ENCODE peak calls at places on chromosomes 7 and 10, in five cellular contexts. One of them, this sample, is unnamed.

GRCh38 chr7:98054585-98054984 is 52.1 kb upstream of the LMTK2 start:
- DNase-seq in neuronal stem cell: no peak
- DNase-seq in PC-3: peak
- DNase-seq in left ventricle myocardium inferior: no peak
- DNase-seq in caudate nucleus: no peak
- DNase-seq in this sample: no peak

GRCh38 chr10:77274046-77274795 is 363.4 kb downstream of the KCNMA1 start:
- DNase-seq in neuronal stem cell: no peak
- DNase-seq in PC-3: peak
- DNase-seq in left ventricle myocardium inferior: no peak
- DNase-seq in caudate nucleus: no peak
- DNase-seq in this sample: no peak

GRCh38 chr7:50418526-50418925 is 31.6 kb downstream of the FIGNL1 start:
- DNase-seq in neuronal stem cell: no peak
- DNase-seq in PC-3: no peak
- DNase-seq in left ventricle myocardium inferior: no peak
- DNase-seq in caudate nucleus: no peak
- DNase-seq in this sample: peak

GRCh38 chr10:126062132-126063032 is 166.0 kb downstream of the FANK1 start:
- DNase-seq in neuronal stem cell: no peak
- DNase-seq in PC-3: peak
- DNase-seq in left ventricle myocardium inferior: peak
- DNase-seq in caudate nucleus: peak
- DNase-seq in this sample: peak

GRCh38 chr10:31507427-31507826 is 188.4 kb downstream of the ZEB1 start:
- DNase-seq in neuronal stem cell: no peak
- DNase-seq in PC-3: no peak
- DNase-seq in left ventricle myocardium inferior: no peak
- DNase-seq in caudate nucleus: no peak
- DNase-seq in this sample: no peak

GRCh38 chr7:34357068-34357467 is 300.9 kb upstream of the NPSR1 start:
- DNase-seq in neuronal stem cell: no peak
- DNase-seq in PC-3: peak
- DNase-seq in left ventricle myocardium inferior: no peak
- DNase-seq in caudate nucleus: no peak
- DNase-seq in this sample: no peak

GRCh38 chr7:15685358-15686181 is 913 bp downstream of the MEOX2 start:
- DNase-seq in neuronal stem cell: peak
- DNase-seq in PC-3: no peak
- DNase-seq in left ventricle myocardium inferior: peak
- DNase-seq in caudate nucleus: no peak
- DNase-seq in this sample: peak

GRCh38 chr10:58475322-58476277 is 37.1 kb upstream of the BICC1 start:
- DNase-seq in neuronal stem cell: no peak
- DNase-seq in PC-3: peak
- DNase-seq in left ventricle myocardium inferior: no peak
- DNase-seq in caudate nucleus: no peak
- DNase-seq in this sample: no peak

GRCh38 chr7:65832281-65832680 is 40.6 kb upstream of the VKORC1L1 start:
- DNase-seq in neuronal stem cell: peak
- DNase-seq in PC-3: peak
- DNase-seq in left ventricle myocardium inferior: no peak
- DNase-seq in caudate nucleus: no peak
- DNase-seq in this sample: peak

GRCh38 chr10:21272585-21273399 is 252.7 kb downstream of the SKIDA1 start:
- DNase-seq in neuronal stem cell: no peak
- DNase-seq in PC-3: peak
- DNase-seq in left ventricle myocardium inferior: no peak
- DNase-seq in caudate nucleus: no peak
- DNase-seq in this sample: no peak

GRCh38 chr7:44286618-44287487 is 38.5 kb downstream of the CAMK2B start:
- DNase-seq in neuronal stem cell: no peak
- DNase-seq in PC-3: no peak
- DNase-seq in left ventricle myocardium inferior: peak
- DNase-seq in caudate nucleus: no peak
- DNase-seq in this sample: no peak

GRCh38 chr10:88493676-88494483 is 89.2 kb downstream of the RNLS start:
- DNase-seq in neuronal stem cell: no peak
- DNase-seq in PC-3: no peak
- DNase-seq in left ventricle myocardium inferior: no peak
- DNase-seq in caudate nucleus: no peak
- DNase-seq in this sample: peak

GRCh38 chr10:72695496-72695895 is 3.6 kb downstream of the MCU start:
- DNase-seq in neuronal stem cell: no peak
- DNase-seq in PC-3: no peak
- DNase-seq in left ventricle myocardium inferior: no peak
- DNase-seq in caudate nucleus: no peak
- DNase-seq in this sample: no peak

DNA sequence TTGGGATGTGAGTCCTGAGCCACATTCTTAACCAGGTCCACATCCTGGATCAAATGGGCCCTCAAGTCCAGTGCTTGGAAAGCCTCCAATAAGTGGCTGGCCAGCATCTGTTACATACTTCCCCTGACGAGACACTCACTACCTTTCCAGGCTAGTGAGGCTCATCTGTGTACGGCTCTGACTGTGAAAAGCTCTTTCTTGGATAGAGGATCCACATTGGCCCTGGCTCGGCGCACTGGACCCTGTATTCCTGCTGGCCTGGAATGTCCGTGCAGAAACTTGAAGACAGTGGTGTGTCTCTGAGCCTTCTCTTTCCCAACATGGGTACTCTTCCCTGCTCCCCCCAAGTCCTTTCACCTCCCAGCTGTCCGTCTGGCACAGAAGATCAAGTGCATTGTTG is 35.5 kb downstream of the MYL10 start:
- DNase-seq in neuronal stem cell: no peak
- DNase-seq in PC-3: no peak
- DNase-seq in left ventricle myocardium inferior: no peak
- DNase-seq in caudate nucleus: no peak
- DNase-seq in this sample: no peak
- H3K27ac ChIP-seq in neuronal stem cell: no peak
- H3K27ac ChIP-seq in PC-3: no peak
- H3K27ac ChIP-seq in left ventricle myocardium inferior: no peak
- H3K27ac ChIP-seq in caudate nucleus: no peak
- H3K27ac ChIP-seq in this sample: no peak

DNA sequence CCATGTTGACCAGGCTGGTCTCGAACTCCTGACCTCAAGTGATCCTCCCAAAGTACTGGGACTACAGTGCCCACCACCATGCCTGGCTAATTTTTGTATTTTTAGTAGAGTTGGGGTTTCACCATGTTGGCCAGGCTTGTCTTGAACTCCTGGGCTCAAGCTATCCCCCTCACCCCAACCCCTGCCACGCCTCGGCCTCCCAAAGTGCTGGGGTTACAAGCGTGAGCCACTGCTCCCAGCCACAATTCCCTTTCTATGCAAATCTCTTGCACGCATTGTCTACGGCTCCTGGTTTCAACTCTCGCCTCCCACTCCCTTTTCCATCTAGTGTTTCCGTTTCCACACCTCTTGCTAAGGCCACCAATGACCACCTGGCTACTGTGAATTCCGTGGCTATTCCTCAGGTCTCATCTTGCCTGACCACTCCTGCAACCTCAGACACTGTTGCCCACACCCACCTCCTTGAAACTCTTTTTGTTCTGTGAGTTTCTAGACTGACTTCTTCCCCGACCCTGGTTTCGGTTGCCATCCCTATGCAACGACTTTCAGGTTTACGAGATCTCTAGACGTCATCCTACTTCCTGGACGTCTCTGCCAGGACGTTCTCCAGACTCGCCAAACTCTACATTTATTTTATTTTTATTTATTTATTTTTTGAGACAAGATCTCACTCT is 3.4 kb downstream of the CLDN3 start:
- DNase-seq in neuronal stem cell: no peak
- DNase-seq in PC-3: no peak
- DNase-seq in left ventricle myocardium inferior: no peak
- DNase-seq in caudate nucleus: no peak
- DNase-seq in this sample: no peak
- H3K27ac ChIP-seq in neuronal stem cell: no peak
- H3K27ac ChIP-seq in PC-3: no peak
- H3K27ac ChIP-seq in left ventricle myocardium inferior: no peak
- H3K27ac ChIP-seq in caudate nucleus: no peak
- H3K27ac ChIP-seq in this sample: no peak

GRCh38 chr10:14571866-14572507 is 202.7 kb downstream of the FAM107B start:
- DNase-seq in neuronal stem cell: no peak
- DNase-seq in PC-3: peak
- DNase-seq in left ventricle myocardium inferior: no peak
- DNase-seq in caudate nucleus: peak
- DNase-seq in this sample: no peak

GRCh38 chr10:14566498-14566897 is 208.2 kb downstream of the FAM107B start:
- DNase-seq in neuronal stem cell: no peak
- DNase-seq in PC-3: no peak
- DNase-seq in left ventricle myocardium inferior: no peak
- DNase-seq in caudate nucleus: no peak
- DNase-seq in this sample: no peak

GRCh38 chr10:14567421-14567820 is 207.3 kb downstream of the FAM107B start:
- DNase-seq in neuronal stem cell: no peak
- DNase-seq in PC-3: no peak
- DNase-seq in left ventricle myocardium inferior: no peak
- DNase-seq in caudate nucleus: no peak
- DNase-seq in this sample: no peak

GRCh38 chr10:14570800-14571199 is 203.9 kb downstream of the FAM107B start:
- DNase-seq in neuronal stem cell: no peak
- DNase-seq in PC-3: no peak
- DNase-seq in left ventricle myocardium inferior: no peak
- DNase-seq in caudate nucleus: no peak
- DNase-seq in this sample: no peak

GRCh38 chr10:14569274-14570060 is 205.2 kb downstream of the FAM107B start:
- DNase-seq in neuronal stem cell: no peak
- DNase-seq in PC-3: no peak
- DNase-seq in left ventricle myocardium inferior: no peak
- DNase-seq in caudate nucleus: no peak
- DNase-seq in this sample: peak
- H3K27ac ChIP-seq in neuronal stem cell: no peak
- H3K27ac ChIP-seq in PC-3: no peak
- H3K27ac ChIP-seq in left ventricle myocardium inferior: no peak
- H3K27ac ChIP-seq in caudate nucleus: peak
- H3K27ac ChIP-seq in this sample: no peak

GRCh38 chr10:14659626-14660196 is 115.0 kb downstream of the FAM107B start:
- DNase-seq in neuronal stem cell: no peak
- DNase-seq in PC-3: no peak
- DNase-seq in left ventricle myocardium inferior: no peak
- DNase-seq in caudate nucleus: no peak
- DNase-seq in this sample: no peak
- H3K27ac ChIP-seq in neuronal stem cell: no peak
- H3K27ac ChIP-seq in PC-3: peak
- H3K27ac ChIP-seq in left ventricle myocardium inferior: no peak
- H3K27ac ChIP-seq in caudate nucleus: no peak
- H3K27ac ChIP-seq in this sample: no peak

DNA sequence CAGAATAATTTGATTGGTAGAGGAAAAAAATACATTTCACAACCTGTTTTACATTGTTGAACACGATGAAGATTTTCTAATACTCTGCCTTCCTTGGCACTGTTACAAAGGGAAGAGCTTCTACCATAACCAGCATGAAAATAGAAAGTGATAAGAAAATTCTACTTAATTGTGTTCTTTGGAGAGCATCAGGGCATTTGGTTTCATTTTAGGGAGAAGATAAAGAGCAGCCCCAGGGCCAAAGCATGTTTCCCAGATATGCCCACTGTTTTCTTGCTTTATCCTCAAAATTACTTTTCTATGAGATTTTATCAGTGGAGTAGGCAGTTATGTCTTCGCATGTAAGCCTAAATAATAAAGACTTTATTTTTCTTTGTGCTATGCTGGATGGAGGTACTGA is 9.5 kb downstream of the CHRM2 start:
- DNase-seq in neuronal stem cell: no peak
- DNase-seq in PC-3: no peak
- DNase-seq in left ventricle myocardium inferior: no peak
- DNase-seq in caudate nucleus: no peak
- DNase-seq in this sample: peak
- H3K27ac ChIP-seq in neuronal stem cell: no peak
- H3K27ac ChIP-seq in PC-3: no peak
- H3K27ac ChIP-seq in left ventricle myocardium inferior: peak
- H3K27ac ChIP-seq in caudate nucleus: no peak
- H3K27ac ChIP-seq in this sample: peak

GRCh38 chr10:22429981-22430421 is 84.7 kb downstream of the SPAG6 start:
- DNase-seq in neuronal stem cell: no peak
- DNase-seq in PC-3: no peak
- DNase-seq in left ventricle myocardium inferior: no peak
- DNase-seq in caudate nucleus: no peak
- DNase-seq in this sample: no peak

GRCh38 chr10:22427101-22427500 is 81.8 kb downstream of the SPAG6 start:
- DNase-seq in neuronal stem cell: no peak
- DNase-seq in PC-3: peak
- DNase-seq in left ventricle myocardium inferior: no peak
- DNase-seq in caudate nucleus: no peak
- DNase-seq in this sample: peak

GRCh38 chr10:22426653-22427052 is 81.4 kb downstream of the SPAG6 start:
- DNase-seq in neuronal stem cell: no peak
- DNase-seq in PC-3: no peak
- DNase-seq in left ventricle myocardium inferior: no peak
- DNase-seq in caudate nucleus: no peak
- DNase-seq in this sample: no peak

GRCh38 chr10:22429146-22429545 is 83.8 kb downstream of the SPAG6 start:
- DNase-seq in neuronal stem cell: no peak
- DNase-seq in PC-3: peak
- DNase-seq in left ventricle myocardium inferior: no peak
- DNase-seq in caudate nucleus: no peak
- DNase-seq in this sample: no peak

GRCh38 chr10:22427890-22428571 is 82.7 kb downstream of the SPAG6 start:
- DNase-seq in neuronal stem cell: no peak
- DNase-seq in PC-3: peak
- DNase-seq in left ventricle myocardium inferior: no peak
- DNase-seq in caudate nucleus: no peak
- DNase-seq in this sample: peak
- H3K27ac ChIP-seq in neuronal stem cell: no peak
- H3K27ac ChIP-seq in PC-3: peak
- H3K27ac ChIP-seq in left ventricle myocardium inferior: no peak
- H3K27ac ChIP-seq in caudate nucleus: no peak
- H3K27ac ChIP-seq in this sample: no peak

GRCh38 chr7:6166443-6166871 is 106.0 kb downstream of the CYTH3 start:
- DNase-seq in neuronal stem cell: no peak
- DNase-seq in PC-3: no peak
- DNase-seq in left ventricle myocardium inferior: no peak
- DNase-seq in caudate nucleus: no peak
- DNase-seq in this sample: no peak

GRCh38 chr7:6165521-6166325 is 106.7 kb downstream of the CYTH3 start:
- DNase-seq in neuronal stem cell: no peak
- DNase-seq in PC-3: no peak
- DNase-seq in left ventricle myocardium inferior: no peak
- DNase-seq in caudate nucleus: no peak
- DNase-seq in this sample: no peak

GRCh38 chr7:6167004-6167551 is 105.3 kb downstream of the CYTH3 start:
- DNase-seq in neuronal stem cell: no peak
- DNase-seq in PC-3: no peak
- DNase-seq in left ventricle myocardium inferior: peak
- DNase-seq in caudate nucleus: no peak
- DNase-seq in this sample: no peak

GRCh38 chr7:6168469-6168868 is 104.0 kb downstream of the CYTH3 start:
- DNase-seq in neuronal stem cell: no peak
- DNase-seq in PC-3: no peak
- DNase-seq in left ventricle myocardium inferior: no peak
- DNase-seq in caudate nucleus: no peak
- DNase-seq in this sample: no peak

GRCh38 chr7:6167587-6168154 is 104.8 kb downstream of the CYTH3 start:
- DNase-seq in neuronal stem cell: no peak
- DNase-seq in PC-3: no peak
- DNase-seq in left ventricle myocardium inferior: no peak
- DNase-seq in caudate nucleus: no peak
- DNase-seq in this sample: no peak
- H3K27ac ChIP-seq in neuronal stem cell: no peak
- H3K27ac ChIP-seq in PC-3: no peak
- H3K27ac ChIP-seq in left ventricle myocardium inferior: peak
- H3K27ac ChIP-seq in caudate nucleus: no peak
- H3K27ac ChIP-seq in this sample: peak

This sample was measured in cardiac muscle cell.